ENCODE peak calls at places on chromosomes 4 and X, in six cellular contexts. P, K, W, L, Y and V are unnamed samples.

GRCh38 chr4:129446074-129446473 is 350.1 kb downstream of the C4orf33 start:
- DNase-seq in P (no peak), K (no peak), W (no peak), L (no peak), Y (no peak), V (peak)

GRCh38 chrX:8323356-8323755 is 141.3 kb upstream of the VCX3B start:
- DNase-seq in P (no peak), K (no peak), W (no peak), L (no peak), Y (no peak), V (no peak)

GRCh38 chr4:115090483-115091075 is 22.8 kb downstream of the NDST4 start:
- DNase-seq in P (peak), K (no peak), W (no peak), L (no peak), Y (peak), V (no peak)

GRCh38 chr4:21893136-21893535 is 55.4 kb downstream of the KCNIP4 start:
- DNase-seq in P (no peak), K (no peak), W (no peak), L (no peak), Y (no peak), V (no peak)

GRCh38 chr4:7124643-7125442 is 57.0 kb upstream of the GRPEL1 start:
- DNase-seq in P (peak), K (no peak), W (peak), L (peak), Y (peak), V (no peak)

GRCh38 chr4:175054980-175055379 is 136.8 kb downstream of the ADAM29 start:
- DNase-seq in P (peak), K (no peak), W (no peak), L (no peak), Y (no peak), V (no peak)

GRCh38 chr4:164027805-164028204 is 533.3 kb downstream of the TMA16 start:
- DNase-seq in P (no peak), K (no peak), W (no peak), L (no peak), Y (no peak), V (no peak)

GRCh38 chr4:98662619-98663225 is 4.3 kb upstream of the TSPAN5 start:
- DNase-seq in P (no peak), K (no peak), W (no peak), L (no peak), Y (no peak), V (no peak)

GRCh38 chr4:112517067-112517588 is 1.1 kb upstream of the NEUROG2 start:
- DNase-seq in P (peak), K (no peak), W (no peak), L (no peak), Y (no peak), V (no peak)

GRCh38 chr4:71020611-71021010 is 27.2 kb downstream of the DCK start:
- DNase-seq in P (no peak), K (no peak), W (no peak), L (no peak), Y (peak), V (no peak)

GRCh38 chr4:1533501-1534064 is 127.3 kb upstream of the NKX1-1 start:
- DNase-seq in P (no peak), K (no peak), W (no peak), L (no peak), Y (no peak), V (no peak)

DNA sequence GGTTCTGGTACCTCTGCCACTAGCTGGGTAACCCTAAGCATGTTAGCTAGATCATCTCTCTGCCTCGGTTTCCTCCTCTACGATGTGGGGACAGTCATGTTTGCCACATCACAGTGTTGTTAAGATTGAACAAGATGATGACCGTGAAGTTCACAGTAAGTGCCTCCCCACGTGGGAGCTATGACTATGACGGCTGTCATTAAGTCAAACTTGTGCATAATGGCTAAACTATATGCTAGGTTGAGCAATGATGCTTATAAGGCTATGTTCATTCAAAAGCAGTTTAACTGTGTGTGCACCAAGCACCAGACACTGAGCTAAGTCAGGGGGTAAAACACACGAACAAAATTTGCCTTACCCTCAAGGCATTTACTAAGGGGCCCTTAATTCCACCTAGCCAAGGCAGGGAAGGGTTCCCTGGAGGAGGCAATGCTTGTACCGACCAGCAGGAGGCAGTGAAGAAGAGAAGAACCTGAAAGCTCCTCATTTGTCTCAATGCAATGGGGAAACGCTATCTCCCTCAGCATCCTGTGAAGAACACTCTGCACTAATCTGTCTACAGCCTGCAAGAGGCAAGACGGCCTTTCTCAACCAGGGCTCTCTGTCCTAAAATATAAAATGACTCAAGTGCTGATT is 52.9 kb downstream of the MAP7D2 start:
- DNase-seq in P (peak), K (no peak), W (no peak), L (no peak), Y (no peak), V (no peak)
- TF ChIP-seq CTCF in P (peak), K (no peak), W (no peak), L (no peak), Y (no peak), V (no peak)

GRCh38 chrX:139971394-139971749 is 6.1 kb upstream of the CXorf66 start:
- DNase-seq in P (no peak), K (no peak), W (no peak), L (no peak), Y (no peak), V (no peak)

GRCh38 chrX:139969286-139969685 is 4.0 kb upstream of the CXorf66 start:
- DNase-seq in P (no peak), K (no peak), W (no peak), L (no peak), Y (no peak), V (no peak)

GRCh38 chrX:139972113-139972512 is 6.8 kb upstream of the CXorf66 start:
- DNase-seq in P (no peak), K (no peak), W (no peak), L (no peak), Y (no peak), V (no peak)

GRCh38 chrX:139965421-139965820 is at the start of gene CXorf66:
- DNase-seq in P (no peak), K (no peak), W (no peak), L (no peak), Y (no peak), V (no peak)

DNA sequence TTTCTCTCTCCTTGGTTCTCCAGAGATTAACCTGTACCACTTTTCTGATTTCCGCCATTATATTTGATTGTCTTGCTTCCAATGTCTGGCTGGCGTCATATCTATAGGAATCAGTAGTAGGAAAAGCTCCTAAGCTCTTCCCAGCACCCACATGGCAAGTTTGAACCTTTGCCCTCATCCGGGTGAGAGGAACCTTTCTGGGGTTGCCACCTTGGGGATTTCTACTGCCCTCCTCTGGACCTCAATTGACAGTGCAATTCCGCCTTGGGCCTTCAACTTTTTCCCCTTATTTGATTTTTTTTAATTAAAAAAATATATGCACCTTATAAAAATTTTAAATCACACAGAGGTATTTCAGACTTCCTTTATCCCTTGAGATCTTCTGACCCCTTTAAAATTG is 2.0 kb upstream of the CXorf66 start:
- DNase-seq in P (peak), K (no peak), W (no peak), L (peak), Y (no peak), V (no peak)
- TF ChIP-seq CTCF in P (peak), K (no peak), W (no peak), L (no peak), Y (peak), V (peak)

GRCh38 chr4:145283909-145284308 is 103.5 kb upstream of the OTUD4 start:
- DNase-seq in P (no peak), K (no peak), W (no peak), L (no peak), Y (peak), V (no peak)

GRCh38 chr4:145289403-145290076 is 109.2 kb upstream of the OTUD4 start:
- DNase-seq in P (no peak), K (no peak), W (no peak), L (no peak), Y (no peak), V (no peak)

GRCh38 chr4:145281946-145282345 is 101.6 kb upstream of the OTUD4 start:
- DNase-seq in P (no peak), K (no peak), W (no peak), L (no peak), Y (no peak), V (no peak)

GRCh38 chr4:145287351-145287750 is 107.0 kb upstream of the OTUD4 start:
- DNase-seq in P (no peak), K (no peak), W (no peak), L (no peak), Y (no peak), V (no peak)

GRCh38 chr4:145285928-145286327 is 105.5 kb upstream of the OTUD4 start:
- DNase-seq in P (no peak), K (no peak), W (no peak), L (no peak), Y (peak), V (no peak)
- TF ChIP-seq CTCF in P (no peak), K (no peak), W (no peak), L (no peak), Y (no peak), V (no peak)

GRCh38 chr4:109294006-109294405 is 8.5 kb downstream of the COL25A1 start:
- DNase-seq in P (peak), K (no peak), W (no peak), L (no peak), Y (no peak), V (peak)
- TF ChIP-seq CTCF in P (peak), K (no peak), W (no peak), L (no peak), Y (peak), V (peak)

DNA sequence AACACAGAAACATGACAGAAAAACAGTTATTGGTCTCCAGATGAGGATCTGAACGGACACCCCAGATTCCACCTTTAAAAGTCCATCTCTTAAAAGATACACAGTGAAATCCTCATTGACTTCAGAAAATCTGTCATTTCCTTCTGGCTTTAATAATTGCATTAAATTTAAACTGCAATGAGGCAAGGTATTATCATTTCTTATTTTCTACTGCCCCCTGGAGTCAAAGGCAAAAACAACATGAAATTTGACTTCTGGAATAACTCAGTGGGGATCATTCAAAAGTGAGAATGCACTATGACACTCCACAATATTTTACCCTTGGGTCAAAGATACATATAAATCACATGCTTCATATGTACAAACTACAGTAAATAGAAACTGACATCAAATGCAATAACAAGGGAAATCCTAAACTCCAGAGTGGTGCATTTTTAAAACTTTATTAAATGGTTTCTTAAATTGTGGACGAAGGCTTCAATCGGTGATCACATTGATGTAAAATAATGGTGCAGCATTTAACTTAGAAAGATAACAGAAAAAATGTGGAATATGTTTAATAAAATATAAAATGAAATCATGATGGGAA is 56.4 kb upstream of the SPANXN1 start:
- DNase-seq in P (peak), K (no peak), W (no peak), L (no peak), Y (no peak), V (no peak)
- TF ChIP-seq CTCF in P (peak), K (no peak), W (peak), L (peak), Y (no peak), V (peak)

GRCh38 chrX:109911046-109911445 is 91.9 kb upstream of the TMEM164 start:
- DNase-seq in P (no peak), K (no peak), W (no peak), L (no peak), Y (peak), V (no peak)
- TF ChIP-seq CTCF in P (peak), K (no peak), W (peak), L (peak), Y (peak), V (peak)

DNA sequence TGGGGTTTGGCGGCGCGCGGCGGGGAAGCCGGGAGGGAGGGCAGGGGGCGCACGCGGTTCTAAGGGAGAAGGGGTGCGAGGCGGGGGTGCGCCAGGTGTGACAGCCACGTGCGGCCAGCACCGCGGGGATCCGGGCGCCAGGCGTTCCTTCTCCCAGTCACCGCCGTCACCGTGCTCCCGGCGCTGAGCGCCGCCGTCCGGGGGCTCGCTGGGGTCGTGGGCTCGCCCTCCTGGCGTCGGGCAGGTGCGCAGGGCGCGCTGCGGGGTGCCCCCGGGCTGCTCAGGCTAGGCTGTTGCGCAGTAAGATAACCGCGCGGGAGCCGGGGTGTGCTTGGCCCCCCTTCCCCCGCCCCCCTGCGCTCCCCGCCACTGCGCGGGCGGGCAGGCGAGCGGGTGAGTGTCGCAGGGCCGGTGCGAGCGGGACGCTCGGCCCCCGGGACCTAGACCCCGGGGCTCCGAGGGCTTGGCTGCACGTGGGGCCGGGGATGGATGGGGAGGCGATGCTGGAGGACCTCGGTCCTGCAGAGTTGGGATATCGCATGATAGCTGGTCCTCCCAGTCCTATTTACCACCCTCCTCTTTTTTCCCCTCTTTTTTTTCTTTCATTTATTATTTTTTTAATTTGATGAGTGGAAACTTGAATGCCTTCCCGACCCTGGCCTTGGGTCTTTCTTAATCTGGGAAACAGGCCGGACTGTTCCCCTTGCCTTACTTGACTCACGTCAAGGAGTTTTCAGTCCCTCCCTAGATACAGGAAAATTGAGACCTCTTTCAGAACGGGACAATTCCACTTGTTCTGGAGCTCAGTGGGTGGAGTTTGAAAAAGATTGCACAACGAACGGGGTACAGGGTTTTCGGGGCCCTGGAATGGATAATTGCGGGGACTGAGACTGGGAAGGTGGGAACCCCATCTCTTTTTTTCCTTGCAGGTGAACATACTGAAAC is 797 bp downstream of the TXLNG start:
- DNase-seq in P (peak), K (peak), W (peak), L (peak), Y (no peak), V (no peak)
- TF ChIP-seq CTCF in P (no peak), K (no peak), W (no peak), L (no peak), Y (no peak), V (no peak)